ENCODE peak calls at places on chromosomes 11 and 22, in seven cellular contexts. One of them, this sample, is unnamed.

GRCh38 chr22:35195821-35196220 is 61.5 kb upstream of the HMGXB4 start:
- DNase-seq in GM12865: no peak
- DNase-seq in ascending aorta: no peak
- DNase-seq in esophagus squamous epithelium: no peak
- DNase-seq in heart left ventricle: no peak
- DNase-seq in fibroblast of lung: no peak
- DNase-seq in heart right ventricle: no peak
- DNase-seq in this sample: no peak

GRCh38 chr11:44658451-44658850 is 68.3 kb upstream of the TSPAN18 start:
- DNase-seq in GM12865: peak; percentile 32
- DNase-seq in ascending aorta: no peak
- DNase-seq in esophagus squamous epithelium: no peak
- DNase-seq in heart left ventricle: no peak
- DNase-seq in fibroblast of lung: no peak
- DNase-seq in heart right ventricle: no peak
- DNase-seq in this sample: peak; percentile 35

GRCh38 chr11:119934866-119935265 is 203.0 kb downstream of the TRIM29 start:
- DNase-seq in GM12865: no peak
- DNase-seq in ascending aorta: no peak
- DNase-seq in esophagus squamous epithelium: no peak
- DNase-seq in heart left ventricle: no peak
- DNase-seq in fibroblast of lung: no peak
- DNase-seq in heart right ventricle: no peak
- DNase-seq in this sample: no peak

GRCh38 chr22:46108564-46109473 is 41.5 kb upstream of the PPARA start:
- DNase-seq in GM12865: peak; percentile 18
- DNase-seq in ascending aorta: no peak
- DNase-seq in esophagus squamous epithelium: no peak
- DNase-seq in heart left ventricle: peak; percentile 75
- DNase-seq in fibroblast of lung: peak; percentile 71
- DNase-seq in heart right ventricle: peak; percentile 71
- DNase-seq in this sample: peak; percentile 31

GRCh38 chr22:30286813-30287625 is 2.3 kb downstream of the CASTOR1 start:
- DNase-seq in GM12865: peak; percentile 81
- DNase-seq in ascending aorta: no peak
- DNase-seq in esophagus squamous epithelium: peak; percentile 27
- DNase-seq in heart left ventricle: no peak
- DNase-seq in fibroblast of lung: peak; percentile 29
- DNase-seq in heart right ventricle: peak; percentile 61
- DNase-seq in this sample: peak; percentile 63

GRCh38 chr11:67055812-67056211 is 835 bp upstream of the RHOD start:
- DNase-seq in GM12865: no peak
- DNase-seq in ascending aorta: no peak
- DNase-seq in esophagus squamous epithelium: no peak
- DNase-seq in heart left ventricle: no peak
- DNase-seq in fibroblast of lung: peak; percentile 40
- DNase-seq in heart right ventricle: no peak
- DNase-seq in this sample: no peak

GRCh38 chr11:20243974-20244373 is 83.7 kb upstream of the DBX1 start:
- DNase-seq in GM12865: no peak
- DNase-seq in ascending aorta: no peak
- DNase-seq in esophagus squamous epithelium: no peak
- DNase-seq in heart left ventricle: no peak
- DNase-seq in fibroblast of lung: no peak
- DNase-seq in heart right ventricle: no peak
- DNase-seq in this sample: no peak

GRCh38 chr11:85171648-85172257 is 455.4 kb downstream of the DLG2 start:
- DNase-seq in GM12865: no peak
- DNase-seq in ascending aorta: no peak
- DNase-seq in esophagus squamous epithelium: no peak
- DNase-seq in heart left ventricle: no peak
- DNase-seq in fibroblast of lung: peak; percentile 17
- DNase-seq in heart right ventricle: no peak
- DNase-seq in this sample: no peak

GRCh38 chr11:22478169-22478568 is 140.0 kb downstream of the SLC17A6 start:
- DNase-seq in GM12865: no peak
- DNase-seq in ascending aorta: no peak
- DNase-seq in esophagus squamous epithelium: no peak
- DNase-seq in heart left ventricle: no peak
- DNase-seq in fibroblast of lung: no peak
- DNase-seq in heart right ventricle: no peak
- DNase-seq in this sample: no peak

GRCh38 chr11:101717621-101718020 is 133.8 kb upstream of the TRPC6 start:
- DNase-seq in GM12865: no peak
- DNase-seq in ascending aorta: no peak
- DNase-seq in esophagus squamous epithelium: no peak
- DNase-seq in heart left ventricle: no peak
- DNase-seq in fibroblast of lung: no peak
- DNase-seq in heart right ventricle: no peak
- DNase-seq in this sample: no peak

GRCh38 chr11:111135101-111135500 is 110.4 kb upstream of the POU2AF2 start:
- DNase-seq in GM12865: no peak
- DNase-seq in ascending aorta: no peak
- DNase-seq in esophagus squamous epithelium: no peak
- DNase-seq in heart left ventricle: no peak
- DNase-seq in fibroblast of lung: peak; percentile 1
- DNase-seq in heart right ventricle: no peak
- DNase-seq in this sample: no peak

GRCh38 chr11:122814401-122814800 is 23.9 kb upstream of the CRTAM start:
- DNase-seq in GM12865: peak; percentile 23
- DNase-seq in ascending aorta: no peak
- DNase-seq in esophagus squamous epithelium: no peak
- DNase-seq in heart left ventricle: no peak
- DNase-seq in fibroblast of lung: no peak
- DNase-seq in heart right ventricle: no peak
- DNase-seq in this sample: no peak
- TF ChIP-seq CTCF in GM12865: peak; percentile 3
- TF ChIP-seq CTCF in ascending aorta: no peak
- TF ChIP-seq CTCF in esophagus squamous epithelium: no peak
- TF ChIP-seq CTCF in heart left ventricle: no peak
- TF ChIP-seq CTCF in fibroblast of lung: peak; percentile 22
- TF ChIP-seq CTCF in heart right ventricle: peak; percentile 21
- TF ChIP-seq CTCF in this sample: peak; percentile 18

GRCh38 chr11:65184146-65184545 is 2.4 kb downstream of the CAPN1 start:
- DNase-seq in GM12865: no peak
- DNase-seq in ascending aorta: no peak
- DNase-seq in esophagus squamous epithelium: no peak
- DNase-seq in heart left ventricle: no peak
- DNase-seq in fibroblast of lung: no peak
- DNase-seq in heart right ventricle: no peak
- DNase-seq in this sample: no peak
- H3K4me3 ChIP-seq in GM12865: no peak overlapping the region
- H3K4me3 ChIP-seq in ascending aorta: no peak overlapping the region
- H3K4me3 ChIP-seq in esophagus squamous epithelium: peak overlapping the region; percentile 87
- H3K4me3 ChIP-seq in heart left ventricle: no peak overlapping the region
- H3K4me3 ChIP-seq in fibroblast of lung: no peak overlapping the region
- H3K4me3 ChIP-seq in heart right ventricle: no peak overlapping the region
- H3K4me3 ChIP-seq in this sample: no peak overlapping the region

GRCh38 chr11:82494988-82495432 is 238.7 kb downstream of the FAM181B start:
- DNase-seq in GM12865: peak; percentile 38
- DNase-seq in ascending aorta: no peak
- DNase-seq in esophagus squamous epithelium: no peak
- DNase-seq in heart left ventricle: no peak
- DNase-seq in fibroblast of lung: no peak
- DNase-seq in heart right ventricle: no peak
- DNase-seq in this sample: no peak
- TF ChIP-seq CTCF in GM12865: peak; percentile 30
- TF ChIP-seq CTCF in ascending aorta: no peak
- TF ChIP-seq CTCF in esophagus squamous epithelium: no peak
- TF ChIP-seq CTCF in heart left ventricle: peak; percentile 18
- TF ChIP-seq CTCF in fibroblast of lung: no peak
- TF ChIP-seq CTCF in heart right ventricle: no peak
- TF ChIP-seq CTCF in this sample: no peak

DNA sequence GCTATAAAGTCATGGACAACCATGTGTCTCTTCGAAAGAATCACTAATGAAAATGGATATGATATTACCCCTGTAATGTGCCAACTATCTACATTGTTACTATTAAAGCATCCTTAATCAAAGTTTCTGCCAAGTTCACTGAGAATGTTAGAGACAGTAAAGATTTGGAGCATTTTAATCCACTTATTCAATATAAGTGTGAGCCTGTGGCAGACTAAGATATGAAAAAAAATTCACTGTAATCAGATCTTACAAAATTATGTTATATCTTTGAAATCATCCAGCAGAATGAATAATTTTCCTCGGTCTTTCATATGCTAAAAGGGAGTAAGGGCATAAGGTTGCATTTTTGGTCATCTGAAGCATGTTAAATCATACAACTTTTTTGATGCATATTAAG is 49.9 kb downstream of the MAML2 start:
- DNase-seq in GM12865: no peak
- DNase-seq in ascending aorta: no peak
- DNase-seq in esophagus squamous epithelium: no peak
- DNase-seq in heart left ventricle: no peak
- DNase-seq in fibroblast of lung: no peak
- DNase-seq in heart right ventricle: no peak
- DNase-seq in this sample: no peak
- H3K4me3 ChIP-seq in GM12865: no peak overlapping the region
- H3K4me3 ChIP-seq in ascending aorta: peak overlapping the region; percentile 41
- H3K4me3 ChIP-seq in esophagus squamous epithelium: no peak overlapping the region
- H3K4me3 ChIP-seq in heart left ventricle: no peak overlapping the region
- H3K4me3 ChIP-seq in fibroblast of lung: no peak overlapping the region
- H3K4me3 ChIP-seq in heart right ventricle: no peak overlapping the region
- H3K4me3 ChIP-seq in this sample: no peak overlapping the region

GRCh38 chr11:5452712-5453111 is 3.6 kb downstream of the OR51I2 start:
- DNase-seq in GM12865: no peak
- DNase-seq in ascending aorta: no peak
- DNase-seq in esophagus squamous epithelium: no peak
- DNase-seq in heart left ventricle: no peak
- DNase-seq in fibroblast of lung: no peak
- DNase-seq in heart right ventricle: no peak
- DNase-seq in this sample: no peak
- TF ChIP-seq CTCF in GM12865: no peak
- TF ChIP-seq CTCF in ascending aorta: no peak
- TF ChIP-seq CTCF in esophagus squamous epithelium: no peak
- TF ChIP-seq CTCF in heart left ventricle: no peak
- TF ChIP-seq CTCF in fibroblast of lung: no peak
- TF ChIP-seq CTCF in heart right ventricle: no peak
- TF ChIP-seq CTCF in this sample: no peak

GRCh38 chr22:26360169-26360885 is 68.7 kb upstream of the ASPHD2 start:
- DNase-seq in GM12865: peak; percentile 76
- DNase-seq in ascending aorta: no peak
- DNase-seq in esophagus squamous epithelium: no peak
- DNase-seq in heart left ventricle: peak; percentile 45
- DNase-seq in fibroblast of lung: peak; percentile 59
- DNase-seq in heart right ventricle: peak; percentile 58
- DNase-seq in this sample: peak; percentile 84
- H3K4me3 ChIP-seq in GM12865: peak overlapping the region; percentile 12
- H3K4me3 ChIP-seq in ascending aorta: no peak overlapping the region
- H3K4me3 ChIP-seq in esophagus squamous epithelium: no peak overlapping the region
- H3K4me3 ChIP-seq in heart left ventricle: no peak overlapping the region
- H3K4me3 ChIP-seq in fibroblast of lung: no peak overlapping the region
- H3K4me3 ChIP-seq in heart right ventricle: no peak overlapping the region
- H3K4me3 ChIP-seq in this sample: no peak overlapping the region

GRCh38 chr11:81963018-81963417 is 770.6 kb downstream of the FAM181B start:
- DNase-seq in GM12865: no peak
- DNase-seq in ascending aorta: no peak
- DNase-seq in esophagus squamous epithelium: no peak
- DNase-seq in heart left ventricle: no peak
- DNase-seq in fibroblast of lung: peak; percentile 3
- DNase-seq in heart right ventricle: no peak
- DNase-seq in this sample: peak; percentile 44
- TF ChIP-seq CTCF in GM12865: peak; percentile 4
- TF ChIP-seq CTCF in ascending aorta: peak; percentile 6
- TF ChIP-seq CTCF in esophagus squamous epithelium: no peak
- TF ChIP-seq CTCF in heart left ventricle: peak; percentile 15
- TF ChIP-seq CTCF in fibroblast of lung: peak; percentile 17
- TF ChIP-seq CTCF in heart right ventricle: peak; percentile 13
- TF ChIP-seq CTCF in this sample: peak; percentile 26

This sample was measured in fibroblast of pulmonary artery.